ENCODE peak calls at places on chromosome X, in five cellular contexts. One of them, this sample, is unnamed.

GRCh38 chrX:8484360-8484759 is 19.7 kb downstream of the VCX3B start:
- DNase-seq in breast epithelium: no peak
- DNase-seq in A549: no peak
- DNase-seq in left lung: no peak
- DNase-seq in AG10803: no peak
- DNase-seq in this sample: no peak

GRCh38 chrX:115462406-115462805 is 98.6 kb upstream of the PLS3 start:
- DNase-seq in AG10803: no peak
- DNase-seq in left lung: no peak
- DNase-seq in breast epithelium: no peak
- DNase-seq in A549: no peak
- DNase-seq in this sample: no peak

GRCh38 chrX:106783716-106784115 is 18.8 kb upstream of the TBC1D8B start:
- DNase-seq in A549: no peak
- DNase-seq in left lung: no peak
- DNase-seq in breast epithelium: no peak
- DNase-seq in AG10803: no peak
- DNase-seq in this sample: no peak

GRCh38 chrX:78527263-78527662 is 131.9 kb downstream of the RTL3 start:
- DNase-seq in A549: no peak
- DNase-seq in left lung: no peak
- DNase-seq in breast epithelium: no peak
- DNase-seq in AG10803: peak
- DNase-seq in this sample: no peak

GRCh38 chrX:110044531-110045249 is 41.8 kb downstream of the TMEM164 start:
- DNase-seq in left lung: no peak
- DNase-seq in breast epithelium: no peak
- DNase-seq in A549: no peak
- DNase-seq in AG10803: no peak
- DNase-seq in this sample: no peak

GRCh38 chrX:45479835-45480422 is 279.3 kb upstream of the DIPK2B start:
- DNase-seq in breast epithelium: no peak
- DNase-seq in A549: peak
- DNase-seq in AG10803: peak
- DNase-seq in left lung: no peak
- DNase-seq in this sample: no peak

GRCh38 chrX:110204986-110205385 is 112.9 kb downstream of the AMMECR1 start:
- DNase-seq in breast epithelium: no peak
- DNase-seq in A549: no peak
- DNase-seq in left lung: no peak
- DNase-seq in AG10803: peak
- DNase-seq in this sample: no peak

GRCh38 chrX:130885996-130886395 is 17.0 kb downstream of the ENOX2 start:
- DNase-seq in left lung: no peak
- DNase-seq in AG10803: no peak
- DNase-seq in A549: no peak
- DNase-seq in breast epithelium: no peak
- DNase-seq in this sample: no peak

GRCh38 chrX:79524642-79525041 is 157.5 kb upstream of the ITM2A start:
- DNase-seq in breast epithelium: no peak
- DNase-seq in AG10803: no peak
- DNase-seq in A549: peak
- DNase-seq in left lung: no peak
- DNase-seq in this sample: no peak

GRCh38 chrX:23385242-23385641 is 50.6 kb downstream of the PTCHD1 start:
- DNase-seq in A549: no peak
- DNase-seq in breast epithelium: no peak
- DNase-seq in left lung: no peak
- DNase-seq in AG10803: no peak
- DNase-seq in this sample: no peak

GRCh38 chrX:103475381-103475780 is 43.9 kb downstream of the RAB40A start:
- DNase-seq in breast epithelium: no peak
- DNase-seq in left lung: no peak
- DNase-seq in AG10803: no peak
- DNase-seq in A549: no peak
- DNase-seq in this sample: no peak

GRCh38 chrX:115894087-115894486 is 276.5 kb upstream of the AGTR2 start:
- DNase-seq in breast epithelium: no peak
- DNase-seq in A549: peak
- DNase-seq in left lung: peak
- DNase-seq in AG10803: no peak
- DNase-seq in this sample: no peak

GRCh38 chrX:44943007-44943406 is 70.0 kb downstream of the KDM6A start:
- DNase-seq in AG10803: no peak
- DNase-seq in left lung: no peak
- DNase-seq in breast epithelium: no peak
- DNase-seq in A549: no peak
- DNase-seq in this sample: no peak

GRCh38 chrX:105051364-105051763 is 169.1 kb downstream of the TEX13A start:
- DNase-seq in left lung: no peak
- DNase-seq in AG10803: no peak
- DNase-seq in breast epithelium: no peak
- DNase-seq in A549: no peak
- DNase-seq in this sample: no peak

GRCh38 chrX:24153175-24153795 is 3.8 kb downstream of the ZFX start:
- DNase-seq in breast epithelium: no peak
- DNase-seq in A549: peak
- DNase-seq in AG10803: no peak
- DNase-seq in left lung: no peak
- DNase-seq in this sample: peak

GRCh38 chrX:24963823-24964222 is 51.9 kb downstream of the ARX start:
- DNase-seq in breast epithelium: no peak
- DNase-seq in A549: no peak
- DNase-seq in AG10803: peak
- DNase-seq in left lung: no peak
- DNase-seq in this sample: no peak

GRCh38 chrX:46792826-46793195 is 33.9 kb upstream of the SLC9A7 start:
- DNase-seq in breast epithelium: no peak
- DNase-seq in AG10803: no peak
- DNase-seq in A549: no peak
- DNase-seq in left lung: no peak
- DNase-seq in this sample: no peak

GRCh38 chrX:43949669-43950068 is 23.5 kb downstream of the NDP start:
- DNase-seq in AG10803: no peak
- DNase-seq in left lung: no peak
- DNase-seq in A549: peak
- DNase-seq in breast epithelium: no peak
- DNase-seq in this sample: no peak

GRCh38 chrX:51461053-51462050 is 35.0 kb downstream of the NUDT11 start:
- DNase-seq in AG10803: peak
- DNase-seq in left lung: no peak
- DNase-seq in breast epithelium: no peak
- DNase-seq in A549: peak
- DNase-seq in this sample: no peak

GRCh38 chrX:72243472-72243871 is 4.6 kb upstream of the ERCC6L start:
- DNase-seq in A549: no peak
- DNase-seq in left lung: no peak
- DNase-seq in AG10803: peak
- DNase-seq in breast epithelium: no peak
- DNase-seq in this sample: no peak

GRCh38 chrX:45843518-45843917 is 642.8 kb upstream of the DIPK2B start:
- DNase-seq in A549: peak
- DNase-seq in AG10803: no peak
- DNase-seq in left lung: no peak
- DNase-seq in breast epithelium: no peak
- DNase-seq in this sample: no peak

GRCh38 chrX:13000311-13000811 is 25.5 kb downstream of the TMSB4X start:
- DNase-seq in left lung: no peak
- DNase-seq in breast epithelium: no peak
- DNase-seq in A549: no peak
- DNase-seq in AG10803: no peak
- DNase-seq in this sample: no peak

GRCh38 chrX:37755073-37755472 is 24.8 kb upstream of the CYBB start:
- DNase-seq in left lung: no peak
- DNase-seq in breast epithelium: no peak
- DNase-seq in AG10803: no peak
- DNase-seq in A549: no peak
- DNase-seq in this sample: no peak

GRCh38 chrX:150213481-150214030 is 149.6 kb upstream of the MAMLD1 start:
- DNase-seq in AG10803: no peak
- DNase-seq in left lung: no peak
- DNase-seq in breast epithelium: no peak
- DNase-seq in A549: no peak
- DNase-seq in this sample: no peak

GRCh38 chrX:101462892-101463291 is 22.4 kb upstream of the ARMCX4 start:
- DNase-seq in AG10803: peak
- DNase-seq in breast epithelium: no peak
- DNase-seq in A549: peak
- DNase-seq in left lung: no peak
- DNase-seq in this sample: no peak

GRCh38 chrX:119272882-119273806 is 37.1 kb downstream of the PGRMC1 start:
- DNase-seq in left lung: peak
- DNase-seq in breast epithelium: no peak
- DNase-seq in AG10803: peak
- DNase-seq in A549: no peak
- DNase-seq in this sample: no peak

GRCh38 chrX:155889328-155889727 is 8.2 kb downstream of the VAMP7 start:
- DNase-seq in breast epithelium: no peak
- DNase-seq in A549: no peak
- DNase-seq in left lung: no peak
- DNase-seq in AG10803: no peak
- DNase-seq in this sample: no peak

GRCh38 chrX:19152762-19153161 is 30.5 kb upstream of the ADGRG2 start:
- DNase-seq in breast epithelium: no peak
- DNase-seq in AG10803: no peak
- DNase-seq in A549: no peak
- DNase-seq in left lung: no peak
- DNase-seq in this sample: no peak

GRCh38 chrX:24682739-24683432 is 10.8 kb upstream of the POLA1 start:
- DNase-seq in left lung: no peak
- DNase-seq in breast epithelium: no peak
- DNase-seq in A549: no peak
- DNase-seq in AG10803: no peak
- DNase-seq in this sample: no peak

GRCh38 chrX:24846551-24847170 is 152.9 kb downstream of the POLA1 start:
- DNase-seq in A549: no peak
- DNase-seq in AG10803: peak
- DNase-seq in breast epithelium: no peak
- DNase-seq in left lung: no peak
- DNase-seq in this sample: no peak

GRCh38 chrX:53438174-53438831 is 4.1 kb upstream of the HSD17B10 start:
- DNase-seq in left lung: no peak
- DNase-seq in breast epithelium: no peak
- DNase-seq in AG10803: no peak
- DNase-seq in A549: no peak
- DNase-seq in this sample: no peak

GRCh38 chrX:108316456-108316855 is 121.8 kb downstream of the COL4A6 start:
- DNase-seq in AG10803: no peak
- DNase-seq in A549: no peak
- DNase-seq in breast epithelium: no peak
- DNase-seq in left lung: no peak
- DNase-seq in this sample: no peak

GRCh38 chrX:43333543-43333942 is 322.6 kb upstream of the MAOA start:
- DNase-seq in left lung: no peak
- DNase-seq in AG10803: no peak
- DNase-seq in breast epithelium: no peak
- DNase-seq in A549: no peak
- DNase-seq in this sample: no peak

GRCh38 chrX:116596010-116596409 is 133.2 kb upstream of the CT83 start:
- DNase-seq in AG10803: no peak
- DNase-seq in breast epithelium: no peak
- DNase-seq in left lung: no peak
- DNase-seq in A549: no peak
- DNase-seq in this sample: no peak

GRCh38 chrX:11187001-11187400 is 75.9 kb downstream of the HCCS start:
- DNase-seq in left lung: no peak
- DNase-seq in AG10803: no peak
- DNase-seq in breast epithelium: no peak
- DNase-seq in A549: no peak
- DNase-seq in this sample: no peak

GRCh38 chrX:121754301-121754700 is 706.9 kb downstream of the GLUD2 start:
- DNase-seq in AG10803: no peak
- DNase-seq in breast epithelium: no peak
- DNase-seq in A549: no peak
- DNase-seq in left lung: no peak
- DNase-seq in this sample: no peak

DNA sequence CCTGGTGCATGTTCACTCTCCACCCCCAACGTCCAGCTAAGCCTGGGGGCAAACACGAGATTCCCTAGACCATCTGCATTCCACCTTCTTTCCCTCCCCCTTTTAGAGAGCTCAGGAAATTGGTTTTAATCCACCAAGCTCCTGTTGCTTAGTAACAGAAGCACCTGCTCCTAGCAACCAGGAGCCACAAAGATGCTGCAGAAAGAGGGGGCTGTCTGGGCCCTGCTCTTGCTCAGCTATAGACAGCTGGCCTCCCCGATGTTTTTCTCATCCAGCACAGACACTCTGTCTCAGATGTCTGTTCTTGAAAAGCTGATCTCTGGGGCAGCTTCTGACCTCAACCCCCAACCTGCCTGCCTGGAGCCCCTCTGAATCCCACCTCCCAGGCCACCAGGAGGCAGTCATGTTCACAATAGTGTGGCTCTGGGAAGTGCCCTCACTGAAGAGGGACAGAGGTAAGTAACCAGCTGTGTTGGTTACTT is 71.5 kb downstream of the SLC16A2 start:
- DNase-seq in AG10803: no peak
- DNase-seq in A549: peak
- DNase-seq in breast epithelium: no peak
- DNase-seq in left lung: no peak
- DNase-seq in this sample: no peak
- TF ChIP-seq CTCF in AG10803: no peak
- TF ChIP-seq CTCF in A549: no peak
- TF ChIP-seq CTCF in breast epithelium: no peak
- TF ChIP-seq CTCF in left lung: no peak
- TF ChIP-seq CTCF in this sample: no peak

DNA sequence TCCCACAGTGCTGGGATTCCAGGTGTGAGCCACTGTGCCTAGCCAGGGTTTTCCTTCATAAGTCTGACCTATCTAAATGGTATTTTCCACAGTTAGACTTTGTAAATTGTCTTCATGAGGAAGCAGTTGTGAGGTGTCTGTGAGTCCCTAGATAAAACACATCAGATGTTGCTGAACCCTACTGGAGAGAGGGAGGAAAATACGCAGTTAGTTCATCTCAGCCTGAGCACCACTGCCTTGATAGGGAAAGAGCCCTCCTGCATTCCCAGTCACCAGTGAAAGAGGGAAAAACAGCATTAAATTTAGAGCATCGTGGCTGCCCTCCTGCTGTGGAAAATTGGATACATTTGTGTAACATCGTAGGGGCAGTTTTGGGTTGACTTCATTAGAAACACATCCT is 31.7 kb upstream of the CLDN34 start:
- DNase-seq in A549: no peak
- DNase-seq in left lung: no peak
- DNase-seq in breast epithelium: no peak
- DNase-seq in AG10803: no peak
- DNase-seq in this sample: no peak
- TF ChIP-seq CTCF in A549: no peak
- TF ChIP-seq CTCF in left lung: no peak
- TF ChIP-seq CTCF in breast epithelium: no peak
- TF ChIP-seq CTCF in AG10803: no peak
- TF ChIP-seq CTCF in this sample: no peak

GRCh38 chrX:134658002-134658401 is 269 bp downstream of the PLAC1 start:
- DNase-seq in AG10803: no peak
- DNase-seq in left lung: no peak
- DNase-seq in breast epithelium: no peak
- DNase-seq in A549: no peak
- DNase-seq in this sample: no peak
- TF ChIP-seq CTCF in AG10803: no peak
- TF ChIP-seq CTCF in left lung: no peak
- TF ChIP-seq CTCF in breast epithelium: no peak
- TF ChIP-seq CTCF in A549: no peak
- TF ChIP-seq CTCF in this sample: no peak

GRCh38 chrX:48685416-48685815 is 1.8 kb downstream of the WAS start:
- DNase-seq in breast epithelium: no peak
- DNase-seq in AG10803: no peak
- DNase-seq in A549: no peak
- DNase-seq in left lung: no peak
- DNase-seq in this sample: no peak
- TF ChIP-seq CTCF in breast epithelium: no peak
- TF ChIP-seq CTCF in AG10803: no peak
- TF ChIP-seq CTCF in A549: no peak
- TF ChIP-seq CTCF in left lung: no peak
- TF ChIP-seq CTCF in this sample: no peak